ENCODE peak calls at places on chromosomes 6 and 20, in four cellular contexts. U is heart left ventricle, M is NCI-H526, A is activated T-cell treated with anti-CD3 and anti-CD28 coated beads for 24 hours. H is an unnamed sample.

GRCh38 chr20:58238490-58238889 is 10.0 kb upstream of the ANKRD60 start:
- DNase-seq in U (no peak), M (no peak), A (no peak), H (no peak)

GRCh38 chr6:168165891-168166290 is 86.9 kb upstream of the FRMD1 start:
- DNase-seq in U (no peak), M (no peak), A (no peak), H (no peak)

GRCh38 chr20:45545754-45546453 is 1.3 kb downstream of the EPPIN start:
- DNase-seq in A (no peak), M (peak; percentile 69), U (no peak), H (no peak)

GRCh38 chr6:121594053-121594452 is 158.6 kb downstream of the GJA1 start:
- DNase-seq in M (no peak), A (no peak), U (no peak), H (no peak)

GRCh38 chr6:75223461-75223860 is 17.6 kb upstream of the COL12A1 start:
- DNase-seq in A (no peak), U (no peak), M (no peak), H (no peak)

GRCh38 chr20:5080384-5080877 is 39.3 kb downstream of the PCNA start:
- DNase-seq in U (peak; percentile 21), M (no peak), A (no peak), H (peak; percentile 67)

GRCh38 chr20:48999890-49000870 is 45.9 kb upstream of the CSE1L start:
- DNase-seq in M (no peak), U (no peak), A (no peak), H (no peak)

GRCh38 chr20:17825949-17826843 is 126.4 kb downstream of the BANF2 start:
- DNase-seq in M (no peak), U (no peak), A (no peak), H (no peak)

GRCh38 chr20:49641683-49642649 is 71.7 kb downstream of the B4GALT5 start:
- DNase-seq in A (no peak), U (no peak), M (peak; percentile 85), H (no peak)

GRCh38 chr6:100946021-100946540 is 65.0 kb upstream of the ASCC3 start:
- DNase-seq in M (no peak), A (no peak), U (no peak), H (no peak)

GRCh38 chr6:166563805-166564204 is 22.7 kb downstream of the RAMACL start:
- DNase-seq in M (peak; percentile 80), U (no peak), A (no peak), H (no peak)

GRCh38 chr20:21709535-21709904 is 4.1 kb downstream of the PAX1 start:
- DNase-seq in M (no peak), U (no peak), A (no peak), H (no peak)

GRCh38 chr6:149508485-149508884 is 23.7 kb upstream of the ZC3H12D start:
- DNase-seq in U (no peak), A (no peak), M (no peak), H (no peak)

GRCh38 chr20:43665466-43666176 is 1.3 kb upstream of the MYBL2 start:
- DNase-seq in M (no peak), U (no peak), A (no peak), H (no peak)

GRCh38 chr6:155040154-155040553 is 45.0 kb downstream of the TIAM2 start:
- DNase-seq in A (no peak), M (no peak), U (no peak), H (no peak)

GRCh38 chr6:51137777-51138176 is 319.1 kb downstream of the TFAP2B start:
- DNase-seq in M (no peak), A (no peak), U (no peak), H (no peak)

GRCh38 chr6:150866147-150867073 is 908 bp downstream of the MTHFD1L start:
- DNase-seq in A (peak; percentile 75), M (peak; percentile 95), U (peak; percentile 85), H (peak; percentile 84)

GRCh38 chr6:157258878-157259277 is 64.4 kb downstream of the TMEM242 start:
- DNase-seq in M (no peak), A (no peak), U (no peak), H (no peak)

GRCh38 chr20:34708621-34709043 is 4.5 kb downstream of the TP53INP2 start:
- DNase-seq in A (no peak), U (peak; percentile 42), M (peak; percentile 65), H (peak; percentile 74)

GRCh38 chr6:81790034-81790433 is 37.6 kb upstream of the TENT5A start:
- DNase-seq in M (no peak), U (no peak), A (no peak), H (no peak)

GRCh38 chr6:168999392-168999791 is 254.3 kb downstream of the THBS2 start:
- DNase-seq in M (no peak), U (no peak), A (no peak), H (no peak)

GRCh38 chr6:124798942-124799496 is 163.2 kb upstream of the RNF217 start:
- DNase-seq in A (no peak), U (no peak), M (no peak), H (no peak)

GRCh38 chr20:37598101-37598530 is 70.4 kb upstream of the BLCAP start:
- DNase-seq in U (no peak), M (peak; percentile 70), A (no peak), H (no peak)

GRCh38 chr6:14770572-14770971 is 475.3 kb upstream of the JARID2 start:
- DNase-seq in M (no peak), U (peak; percentile 13), A (no peak), H (no peak)

GRCh38 chr6:5125152-5126006 is 40.2 kb downstream of the PPP1R3G start:
- DNase-seq in A (no peak), M (no peak), U (no peak), H (no peak)

GRCh38 chr6:108616544-108616943 is 55.8 kb downstream of the FOXO3 start:
- DNase-seq in M (no peak), U (no peak), A (no peak), H (no peak)

GRCh38 chr6:70863343-70863742 is 93.5 kb downstream of the B3GAT2 start:
- DNase-seq in M (no peak), A (no peak), U (no peak), H (no peak)

GRCh38 chr6:108661430-108661829 is 100.7 kb downstream of the FOXO3 start:
- DNase-seq in A (no peak), M (no peak), U (no peak), H (no peak)

GRCh38 chr6:30983439-30983838 is at the start of gene MUC21:
- DNase-seq in A (no peak), U (no peak), M (no peak), H (no peak)

GRCh38 chr6:54481096-54481495 is 172.9 kb downstream of the TINAG start:
- DNase-seq in M (no peak), A (no peak), U (no peak), H (no peak)

GRCh38 chr6:17470953-17471335 is 77.5 kb downstream of the CAP2 start:
- DNase-seq in M (no peak), U (no peak), A (no peak), H (no peak)

GRCh38 chr20:48189177-48189576 is 403.9 kb upstream of the SULF2 start:
- DNase-seq in U (no peak), M (peak; percentile 63), A (no peak), H (no peak)